ENCODE peak calls at places on chromosome 14, in five cellular contexts. C, X, B, E and V are unnamed samples.

GRCh38 chr14:51328089-51328941 is 88.3 kb downstream of the TMX1 start:
- DNase-seq in C (no peak), X (no peak), B (no peak), E (no peak), V (no peak)

GRCh38 chr14:86086962-86087361 is 557.0 kb downstream of the FLRT2 start:
- DNase-seq in C (no peak), X (no peak), B (no peak), E (no peak), V (no peak)

GRCh38 chr14:61145258-61145902 is 135.8 kb downstream of the TMEM30B start:
- DNase-seq in C (peak), X (no peak), B (no peak), E (no peak), V (no peak)

GRCh38 chr14:93784878-93785277 is 3.4 kb downstream of the PRIMA1 start:
- DNase-seq in C (no peak), X (no peak), B (no peak), E (no peak), V (no peak)

GRCh38 chr14:94971750-94972149 is 185.6 kb downstream of the DICER1 start:
- DNase-seq in C (no peak), X (peak), B (peak), E (no peak), V (no peak)

GRCh38 chr14:85195872-85196477 is 334.0 kb upstream of the FLRT2 start:
- DNase-seq in C (peak), X (no peak), B (peak), E (no peak), V (no peak)

GRCh38 chr14:20680843-20681347 is 3.5 kb upstream of the RNASE4 start:
- DNase-seq in C (no peak), X (no peak), B (peak), E (no peak), V (no peak)

GRCh38 chr14:96962337-96962736 is 165.2 kb downstream of the VRK1 start:
- DNase-seq in C (no peak), X (no peak), B (no peak), E (peak), V (no peak)

GRCh38 chr14:67964391-67964812 is 144.8 kb downstream of the RAD51B start:
- DNase-seq in C (peak), X (no peak), B (no peak), E (no peak), V (no peak)

GRCh38 chr14:61498811-61499210 is 177.4 kb downstream of the PRKCH start:
- DNase-seq in C (no peak), X (no peak), B (peak), E (no peak), V (no peak)

GRCh38 chr14:69612759-69613145 is 1.4 kb downstream of the SUSD6 start:
- DNase-seq in C (peak), X (no peak), B (no peak), E (no peak), V (no peak)

GRCh38 chr14:22052795-22053194 is 379.2 kb upstream of the OR4E1 start:
- DNase-seq in C (no peak), X (no peak), B (no peak), E (no peak), V (no peak)

GRCh38 chr14:22046063-22046462 is 372.4 kb upstream of the OR4E1 start:
- DNase-seq in C (no peak), X (no peak), B (no peak), E (no peak), V (no peak)

GRCh38 chr14:22044193-22044592 is 370.6 kb upstream of the OR4E1 start:
- DNase-seq in C (no peak), X (no peak), B (no peak), E (no peak), V (no peak)

GRCh38 chr14:22047105-22047504 is 373.5 kb upstream of the OR4E1 start:
- DNase-seq in C (peak), X (no peak), B (peak), E (no peak), V (no peak)
- TF ChIP-seq CTCF in C (no peak), X (no peak), B (peak), E (peak), V (peak)

GRCh38 chr14:45680531-45680930 is 427.5 kb upstream of the MIS18BP1 start:
- DNase-seq in C (no peak), X (no peak), B (no peak), E (no peak), V (no peak)

GRCh38 chr14:45679852-45680251 is 426.9 kb upstream of the MIS18BP1 start:
- DNase-seq in C (peak), X (no peak), B (no peak), E (no peak), V (no peak)

GRCh38 chr14:45673420-45673819 is 420.4 kb upstream of the MIS18BP1 start:
- DNase-seq in C (no peak), X (no peak), B (no peak), E (no peak), V (no peak)

DNA sequence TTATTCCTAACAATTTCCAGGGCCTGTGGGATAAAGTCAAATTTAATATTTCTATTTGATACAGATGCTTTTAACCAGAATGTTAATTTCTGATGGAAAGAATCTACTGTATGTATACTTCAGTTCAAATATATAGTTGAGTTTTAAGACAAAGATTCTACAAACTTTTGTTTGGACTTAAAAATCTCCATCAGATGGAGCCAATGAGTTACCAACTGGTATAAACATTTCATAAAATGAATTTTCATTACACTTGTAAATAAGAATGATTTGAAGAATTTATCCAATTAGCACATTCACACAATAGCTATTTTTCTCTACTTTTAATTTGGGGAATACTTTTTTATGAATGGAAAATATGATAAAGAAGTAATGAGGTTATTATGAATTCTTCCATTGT is 425.2 kb upstream of the MIS18BP1 start:
- DNase-seq in C (no peak), X (no peak), B (no peak), E (no peak), V (no peak)
- TF ChIP-seq CTCF in C (no peak), X (no peak), B (no peak), E (no peak), V (no peak)

GRCh38 chr14:76769636-76770292 is 8.5 kb downstream of the VASH1 start:
- DNase-seq in C (no peak), X (no peak), B (no peak), E (no peak), V (peak)

GRCh38 chr14:76772300-76773187 is 11.3 kb downstream of the VASH1 start:
- DNase-seq in C (no peak), X (peak), B (no peak), E (no peak), V (peak)

GRCh38 chr14:76770521-76771431 is 9.5 kb downstream of the VASH1 start:
- DNase-seq in C (no peak), X (no peak), B (no peak), E (no peak), V (peak)

GRCh38 chr14:76773188-76773885 is 12.1 kb downstream of the VASH1 start:
- DNase-seq in C (peak), X (peak), B (peak), E (no peak), V (peak)

DNA sequence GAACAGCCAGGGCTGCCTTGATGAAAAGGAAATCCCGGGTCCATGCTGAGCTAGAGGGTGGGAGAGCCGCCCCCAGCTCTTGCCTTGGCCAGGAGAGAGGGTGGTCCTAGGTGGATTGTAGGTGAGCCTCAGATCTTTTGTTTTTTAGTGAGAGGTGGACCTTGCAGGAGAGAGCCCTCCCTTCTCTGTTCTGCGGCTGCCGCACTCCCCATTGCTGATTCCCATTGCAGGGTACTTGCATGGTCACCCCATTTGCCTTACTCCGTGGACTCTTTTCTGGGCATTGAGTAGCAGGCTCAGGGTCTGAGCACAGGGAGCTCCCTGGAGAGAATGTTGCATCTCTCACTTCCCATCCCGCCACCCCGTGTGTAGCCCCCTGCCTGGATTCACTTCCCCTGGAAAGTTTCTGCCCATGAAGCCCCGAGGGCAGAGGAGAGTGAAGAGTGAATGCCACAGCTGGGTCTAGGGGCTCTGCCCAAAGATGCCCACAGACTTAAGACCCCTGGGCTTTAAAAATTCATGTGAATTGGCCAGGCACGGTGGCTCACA is 10.2 kb downstream of the VASH1 start:
- DNase-seq in C (no peak), X (no peak), B (no peak), E (no peak), V (peak)
- TF ChIP-seq CTCF in C (no peak), X (no peak), B (no peak), E (no peak), V (no peak)

GRCh38 chr14:22549981-22550670 is 38.9 kb downstream of the DAD1 start:
- DNase-seq in C (no peak), X (no peak), B (no peak), E (no peak), V (no peak)
- TF ChIP-seq CTCF in C (no peak), X (no peak), B (no peak), E (no peak), V (no peak)

GRCh38 chr14:26395726-26396125 is 202.1 kb downstream of the NOVA1 start:
- DNase-seq in C (no peak), X (no peak), B (no peak), E (no peak), V (no peak)

GRCh38 chr14:26389646-26390508 is 208.0 kb downstream of the NOVA1 start:
- DNase-seq in C (no peak), X (no peak), B (no peak), E (no peak), V (no peak)

GRCh38 chr14:26398616-26399015 is 199.2 kb downstream of the NOVA1 start:
- DNase-seq in C (no peak), X (no peak), B (no peak), E (no peak), V (no peak)

GRCh38 chr14:26392498-26392897 is 205.3 kb downstream of the NOVA1 start:
- DNase-seq in C (no peak), X (no peak), B (no peak), E (no peak), V (no peak)

GRCh38 chr14:26394114-26394855 is 203.5 kb downstream of the NOVA1 start:
- DNase-seq in C (no peak), X (no peak), B (peak), E (no peak), V (no peak)
- TF ChIP-seq CTCF in C (no peak), X (peak), B (peak), E (no peak), V (peak)

GRCh38 chr14:71235865-71236264 is 328.6 kb downstream of the PCNX1 start:
- DNase-seq in C (no peak), X (peak), B (peak), E (no peak), V (peak)

GRCh38 chr14:71230897-71231296 is 323.6 kb downstream of the PCNX1 start:
- DNase-seq in C (no peak), X (no peak), B (no peak), E (no peak), V (no peak)

GRCh38 chr14:71229875-71230274 is 322.6 kb downstream of the PCNX1 start:
- DNase-seq in C (no peak), X (no peak), B (no peak), E (no peak), V (no peak)

GRCh38 chr14:71231521-71232393 is 324.5 kb downstream of the PCNX1 start:
- DNase-seq in C (no peak), X (no peak), B (no peak), E (no peak), V (no peak)

GRCh38 chr14:71232506-71232905 is 325.2 kb downstream of the PCNX1 start:
- DNase-seq in C (no peak), X (no peak), B (no peak), E (no peak), V (no peak)
- TF ChIP-seq CTCF in C (no peak), X (no peak), B (no peak), E (no peak), V (no peak)

GRCh38 chr14:72291908-72292688 is 359.9 kb downstream of the RGS6 start:
- DNase-seq in C (peak), X (peak), B (peak), E (no peak), V (no peak)

DNA sequence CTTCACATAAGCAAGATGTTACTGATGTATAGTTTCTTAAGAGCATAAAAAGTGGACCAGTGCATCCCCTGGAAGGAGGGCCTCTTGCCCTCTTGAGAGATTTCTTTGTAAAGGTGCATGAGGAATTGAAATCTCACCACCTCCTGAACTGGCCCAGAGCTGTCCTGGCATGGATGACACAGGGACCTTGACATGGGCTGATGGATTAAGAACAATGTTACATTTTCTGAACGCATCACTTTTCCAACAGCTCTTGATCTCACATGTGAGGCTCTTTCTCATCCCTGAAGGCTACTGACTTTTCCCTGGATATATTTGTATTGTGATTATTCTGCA is 360.4 kb downstream of the RGS6 start:
- DNase-seq in C (no peak), X (no peak), B (no peak), E (no peak), V (no peak)
- TF ChIP-seq CTCF in C (peak), X (no peak), B (no peak), E (no peak), V (no peak)

GRCh38 chr14:25411933-25412757 is 362.2 kb upstream of the STXBP6 start:
- DNase-seq in C (no peak), X (no peak), B (no peak), E (no peak), V (no peak)

DNA sequence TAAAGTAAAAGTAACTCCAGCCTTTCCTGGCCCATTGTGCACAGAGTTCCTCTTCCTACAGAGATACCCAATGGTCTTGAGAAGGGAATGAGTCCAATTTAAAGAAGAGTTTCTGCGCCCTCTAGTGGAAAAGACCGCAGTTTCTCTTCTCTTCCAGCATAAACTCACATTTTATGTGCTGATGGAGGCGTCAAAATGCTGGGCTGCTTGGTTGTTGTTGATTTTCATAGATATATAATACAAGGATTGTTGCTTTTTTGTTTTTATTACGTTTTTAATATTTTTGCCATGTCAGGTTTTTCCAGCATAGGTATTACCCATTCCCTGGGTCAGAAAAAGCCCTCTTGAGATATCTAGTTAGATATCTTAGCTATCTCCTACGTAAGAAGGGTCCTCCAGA is 356.9 kb upstream of the STXBP6 start:
- DNase-seq in C (no peak), X (no peak), B (peak), E (no peak), V (no peak)
- TF ChIP-seq CTCF in C (peak), X (no peak), B (peak), E (no peak), V (peak)